ENCODE peak calls at places on chromosomes 6 and 20, in four cellular contexts. J, E, M and T are unnamed samples.
A peak's percentile ranks its signal among the peaks of the same experiment; 100 is the strongest.

GRCh38 chr20:21234816-21235215 is 68.3 kb upstream of the XRN2 start:
- DNase-seq in J (no peak), E (peak; percentile 56), M (no peak), T (no peak)

GRCh38 chr6:134739299-134740090 is 210.4 kb downstream of the ALDH8A1 start:
- DNase-seq in J (peak; percentile 42), E (no peak), M (peak; percentile 65), T (peak; percentile 30)

GRCh38 chr6:72406517-72406916 is 215.3 kb upstream of the KCNQ5 start:
- DNase-seq in J (no peak), E (no peak), M (no peak), T (no peak)

GRCh38 chr6:53300656-53301551 is 47.8 kb downstream of the ELOVL5 start:
- DNase-seq in J (peak; percentile 62), E (peak; percentile 69), M (no peak), T (peak; percentile 54)

GRCh38 chr20:57429579-57430202 is 38.5 kb downstream of the RBM38 start:
- DNase-seq in J (no peak), E (no peak), M (no peak), T (peak; percentile 37)

GRCh38 chr6:119142637-119143036 is 64.2 kb upstream of the FAM184A start:
- DNase-seq in J (no peak), E (no peak), M (no peak), T (no peak)

GRCh38 chr20:8932192-8933150 is 136.4 kb upstream of the PLCB4 start:
- DNase-seq in J (peak; percentile 41), E (no peak), M (peak; percentile 37), T (no peak)

GRCh38 chr6:52596371-52597028 is 19.6 kb upstream of the TRAM2 start:
- DNase-seq in J (peak; percentile 50), E (peak; percentile 9), M (peak; percentile 89), T (peak; percentile 88)

GRCh38 chr6:42745083-42745637 is 743 bp downstream of the TBCC start:
- DNase-seq in J (peak; percentile 41), E (no peak), M (peak; percentile 59), T (peak; percentile 20)

GRCh38 chr20:58852559-58853271 is at the start of gene GNAS:
- DNase-seq in J (peak; percentile 61), E (no peak), M (peak; percentile 76), T (peak; percentile 64)

GRCh38 chr6:3403244-3404154 is 53.4 kb downstream of the SLC22A23 start:
- DNase-seq in J (no peak), E (no peak), M (peak; percentile 23), T (no peak)

GRCh38 chr6:47372318-47372717 is 62.6 kb upstream of the TNFRSF21 start:
- DNase-seq in J (no peak), E (no peak), M (no peak), T (no peak)

GRCh38 chr20:44720617-44720993 is 5.4 kb downstream of the CCN5 start:
- DNase-seq in J (peak; percentile 44), E (peak; percentile 22), M (no peak), T (peak; percentile 80)

GRCh38 chr20:32203556-32204484 is 3.7 kb downstream of the PLAGL2 start:
- DNase-seq in J (no peak), E (no peak), M (peak; percentile 36), T (no peak)

GRCh38 chr20:58017970-58018530 is 210.4 kb downstream of the ANKRD60 start:
- DNase-seq in J (no peak), E (no peak), M (no peak), T (no peak)

GRCh38 chr20:33373735-33374605 is 27.3 kb downstream of the CDK5RAP1 start:
- DNase-seq in J (peak; percentile 20), E (no peak), M (peak; percentile 50), T (peak; percentile 15)

GRCh38 chr6:139442188-139442625 is 67.8 kb upstream of the CITED2 start:
- DNase-seq in J (no peak), E (no peak), M (no peak), T (no peak)

GRCh38 chr6:35681298-35681697 is 7.4 kb downstream of the FKBP5 start:
- DNase-seq in J (no peak), E (no peak), M (no peak), T (no peak)

GRCh38 chr6:111958534-111958933 is 85.3 kb upstream of the FYN start:
- DNase-seq in J (no peak), E (no peak), M (no peak), T (no peak)

GRCh38 chr6:1614767-1615650 is 5.3 kb downstream of the FOXC1 start:
- DNase-seq in J (peak; percentile 67), E (no peak), M (no peak), T (peak; percentile 50)

GRCh38 chr20:10474606-10475184 is 39.6 kb downstream of the SLX4IP start:
- DNase-seq in J (no peak), E (no peak), M (no peak), T (peak; percentile 28)

GRCh38 chr20:40687384-40688128 is 1.5 kb downstream of the MAFB start:
- DNase-seq in J (peak; percentile 29), E (no peak), M (peak; percentile 41), T (peak; percentile 11)

GRCh38 chr6:43613721-43614395 is 15.2 kb downstream of the GTPBP2 start:
- DNase-seq in J (no peak), E (no peak), M (no peak), T (no peak)

GRCh38 chr6:156777866-156778614 is 862 bp downstream of the ARID1B start:
- DNase-seq in J (peak; percentile 61), E (peak; percentile 50), M (peak; percentile 55), T (peak; percentile 39)

GRCh38 chr6:17932362-17932852 is 55.0 kb downstream of the KIF13A start:
- DNase-seq in J (peak; percentile 83), E (no peak), M (peak; percentile 97), T (peak; percentile 89)

GRCh38 chr20:56373942-56374341 is 15.2 kb downstream of the FAM210B start:
- DNase-seq in J (peak; percentile 75), E (no peak), M (peak; percentile 99), T (peak; percentile 93)

GRCh38 chr6:149425754-149426153 is 25.7 kb downstream of the SUMO4 start:
- DNase-seq in J (no peak), E (no peak), M (no peak), T (no peak)

GRCh38 chr6:126339796-126340750 is at the start of gene CENPW:
- DNase-seq in J (peak; percentile 84), E (peak; percentile 64), M (peak; percentile 89), T (peak; percentile 86)

GRCh38 chr6:48200874-48201273 is 89.9 kb upstream of the PTCHD4 start:
- DNase-seq in J (no peak), E (no peak), M (peak; percentile 22), T (no peak)

GRCh38 chr20:45963059-45964011 is 8.7 kb downstream of the ZNF335 start:
- DNase-seq in J (peak; percentile 57), E (no peak), M (peak; percentile 77), T (peak; percentile 49)

GRCh38 chr20:58634818-58635665 is 16.0 kb upstream of the STX16 start:
- DNase-seq in J (no peak), E (no peak), M (no peak), T (no peak)

GRCh38 chr20:39358052-39358451 is 395.9 kb downstream of the DHX35 start:
- DNase-seq in J (no peak), E (no peak), M (no peak), T (no peak)